ENCODE peak calls at places on chromosomes 12 and 14, in nine cellular contexts. S, O, I, Z, H, L, D, R and X are unnamed samples.
A peak's percentile ranks its signal among the peaks of the same experiment; 100 is the strongest.

GRCh38 chr14:50403433-50403832 is 6.8 kb upstream of the CDKL1 start:
- DNase-seq in R (no peak), H (no peak), S (peak; percentile 48), I (no peak), O (no peak), L (no peak), D (no peak), Z (no peak), X (no peak)

GRCh38 chr14:104931771-104932675 is 7.3 kb downstream of the PLD4 start:
- DNase-seq in Z (no peak), S (peak; percentile 6), R (peak; percentile 66), L (no peak), D (no peak), O (no peak), I (no peak), H (no peak), X (no peak)

GRCh38 chr14:90715993-90716392 is 100.2 kb downstream of the TTC7B start:
- DNase-seq in L (no peak), S (no peak), I (no peak), R (no peak), O (no peak), H (no peak), D (no peak), Z (no peak), X (no peak)

GRCh38 chr12:105995986-105996385 is 142.8 kb downstream of the NUAK1 start:
- DNase-seq in R (no peak), Z (no peak), O (no peak), I (no peak), D (no peak), H (no peak), S (no peak), L (no peak), X (no peak)

GRCh38 chr12:71220295-71220694 is 62.5 kb upstream of the TSPAN8 start:
- DNase-seq in Z (no peak), D (no peak), I (no peak), O (no peak), S (no peak), L (no peak), R (no peak), H (no peak), X (no peak)

GRCh38 chr12:115362319-115362976 is 678.5 kb upstream of the TBX3 start:
- DNase-seq in O (no peak), L (no peak), I (no peak), D (no peak), Z (no peak), H (no peak), R (no peak), S (no peak), X (no peak)

GRCh38 chr12:70660620-70661219 is 23.5 kb upstream of the PTPRB start:
- DNase-seq in D (peak; percentile 28), L (no peak), R (no peak), I (peak; percentile 39), O (no peak), Z (no peak), H (no peak), S (no peak), X (no peak)

GRCh38 chr12:65881965-65882413 is 57.7 kb downstream of the HMGA2 start:
- DNase-seq in I (peak; percentile 78), Z (peak; percentile 63), R (peak; percentile 85), D (peak; percentile 72), L (no peak), S (peak; percentile 91), H (no peak), O (no peak), X (no peak)

GRCh38 chr12:121800694-121801600 is 2.9 kb upstream of the SETD1B start:
- DNase-seq in S (peak; percentile 89), I (peak; percentile 86), O (no peak), D (peak; percentile 82), Z (peak; percentile 81), R (peak; percentile 91), H (no peak), L (peak; percentile 50), X (no peak)

GRCh38 chr12:31004666-31005065 is 69.0 kb upstream of the DDX11 start:
- DNase-seq in S (no peak), L (no peak), O (no peak), Z (no peak), H (no peak), D (no peak), I (no peak), R (peak; percentile 23), X (no peak)

GRCh38 chr12:113416091-113416754 is 6.0 kb upstream of the SDSL start:
- DNase-seq in Z (no peak), S (no peak), R (no peak), D (no peak), O (no peak), H (no peak), I (no peak), L (no peak), X (no peak)

GRCh38 chr12:93166891-93167307 is 210.8 kb upstream of the NUDT4 start:
- DNase-seq in D (no peak), S (no peak), Z (no peak), L (no peak), I (no peak), O (no peak), R (no peak), H (no peak), X (no peak)

GRCh38 chr12:42625611-42626010 is 36.1 kb upstream of the PRICKLE1 start:
- DNase-seq in O (no peak), L (no peak), H (no peak), S (no peak), Z (no peak), D (no peak), I (no peak), R (no peak), X (no peak)

GRCh38 chr14:105885561-105886320 is 359.4 kb downstream of the TMEM121 start:
- DNase-seq in L (no peak), O (no peak), I (no peak), S (no peak), R (no peak), Z (no peak), D (no peak), H (no peak), X (no peak)

GRCh38 chr12:124413401-124413800 is 118.5 kb downstream of the RFLNA start:
- DNase-seq in S (no peak), R (no peak), I (peak; percentile 75), H (no peak), D (no peak), O (no peak), Z (peak; percentile 79), L (no peak), X (no peak)

GRCh38 chr12:111037047-111037446 is 116.7 kb upstream of the MYL2 start:
- DNase-seq in O (no peak), D (no peak), H (no peak), Z (no peak), L (no peak), S (no peak), I (no peak), R (no peak), X (no peak)

GRCh38 chr12:95218852-95219171 is 1.2 kb downstream of the VEZT start:
- DNase-seq in D (peak; percentile 11), I (no peak), H (no peak), O (peak; percentile 23), Z (peak; percentile 15), S (no peak), L (no peak), R (no peak), X (peak; percentile 22)

GRCh38 chr12:104975621-104976343 is 10.3 kb upstream of the NOPCHAP1 start:
- DNase-seq in I (no peak), Z (no peak), R (no peak), L (no peak), H (no peak), D (no peak), O (no peak), S (peak; percentile 61), X (no peak)

GRCh38 chr12:50477241-50477832 is 27.4 kb upstream of the DIP2B start:
- DNase-seq in S (no peak), D (no peak), O (no peak), I (no peak), Z (no peak), R (no peak), H (no peak), L (no peak), X (no peak)

GRCh38 chr12:50985322-50985721 is 33.0 kb downstream of the HIGD1C start:
- DNase-seq in I (no peak), R (no peak), H (no peak), D (peak; percentile 45), L (no peak), O (no peak), S (peak; percentile 77), Z (peak; percentile 17), X (no peak)

GRCh38 chr14:75518625-75519024 is 3.6 kb upstream of the BATF start:
- DNase-seq in R (no peak), O (no peak), Z (no peak), L (peak; percentile 39), D (no peak), H (no peak), S (peak; percentile 28), I (no peak), X (no peak)

GRCh38 chr12:28294300-28294699 is 104.0 kb downstream of the CCDC91 start:
- DNase-seq in H (no peak), S (no peak), O (no peak), L (no peak), R (no peak), D (no peak), I (no peak), Z (no peak), X (no peak)

GRCh38 chr12:15584366-15585041 is 204.7 kb downstream of the EPS8 start:
- DNase-seq in H (no peak), S (peak; percentile 87), L (peak; percentile 23), D (peak; percentile 36), O (peak; percentile 20), I (no peak), Z (peak; percentile 82), R (no peak), X (no peak)

GRCh38 chr12:109744991-109745942 is 31.6 kb downstream of the FAM222A start:
- DNase-seq in D (no peak), I (no peak), S (peak; percentile 5), H (no peak), L (no peak), R (no peak), O (no peak), Z (no peak), X (no peak)

GRCh38 chr14:31880935-31881334 is 196.2 kb upstream of the ARHGAP5 start:
- DNase-seq in R (no peak), O (no peak), H (no peak), Z (no peak), L (no peak), I (no peak), D (no peak), S (peak; percentile 92), X (no peak)

GRCh38 chr14:20657216-20658211 is 16.0 kb upstream of the OR6S1 start:
- DNase-seq in Z (no peak), S (no peak), H (no peak), I (no peak), D (peak; percentile 17), R (no peak), L (peak; percentile 76), O (no peak), X (no peak)

GRCh38 chr14:104290058-104290667 is 151.8 kb downstream of the KIF26A start:
- DNase-seq in S (no peak), I (peak; percentile 12), Z (no peak), O (no peak), H (no peak), D (no peak), L (no peak), R (peak; percentile 18), X (no peak)

GRCh38 chr12:6285532-6286306 is 24.8 kb upstream of the PLEKHG6 start:
- DNase-seq in D (no peak), O (no peak), S (no peak), R (no peak), L (no peak), I (no peak), Z (no peak), H (no peak), X (no peak)

GRCh38 chr12:68425998-68426397 is 93.8 kb upstream of the MDM1 start:
- DNase-seq in L (no peak), H (no peak), I (no peak), Z (no peak), D (no peak), O (no peak), R (no peak), S (peak; percentile 86), X (no peak)